ENCODE peak calls at places on chromosomes 13 and 19, in five cellular contexts. One of them, this sample, is unnamed.

GRCh38 chr19:39325778-39326680 is 5.4 kb upstream of the LRFN1 start:
- DNase-seq in PC-9: no peak
- DNase-seq in tibial artery: peak; percentile 9
- DNase-seq in mucosa of descending colon: no peak
- DNase-seq in A549: peak; percentile 87
- DNase-seq in this sample: no peak

GRCh38 chr19:9086761-9087160 is at the start of gene OR1M1:
- DNase-seq in PC-9: no peak
- DNase-seq in mucosa of descending colon: no peak
- DNase-seq in A549: no peak
- DNase-seq in tibial artery: no peak
- DNase-seq in this sample: no peak

GRCh38 chr13:49220035-49220855 is at the start of gene MLNR:
- DNase-seq in mucosa of descending colon: peak; percentile 58
- DNase-seq in PC-9: no peak
- DNase-seq in tibial artery: no peak
- DNase-seq in A549: peak; percentile 68
- DNase-seq in this sample: peak; percentile 66

GRCh38 chr13:41978007-41978406 is 17.1 kb upstream of the VWA8 start:
- DNase-seq in PC-9: no peak
- DNase-seq in A549: no peak
- DNase-seq in mucosa of descending colon: no peak
- DNase-seq in tibial artery: no peak
- DNase-seq in this sample: no peak

GRCh38 chr19:46898731-46899130 is 37.9 kb downstream of the ARHGAP35 start:
- DNase-seq in A549: no peak
- DNase-seq in tibial artery: no peak
- DNase-seq in PC-9: no peak
- DNase-seq in mucosa of descending colon: no peak
- DNase-seq in this sample: no peak

GRCh38 chr19:12527034-12527836 is 24.0 kb downstream of the ZNF564 start:
- DNase-seq in tibial artery: no peak
- DNase-seq in mucosa of descending colon: no peak
- DNase-seq in A549: peak; percentile 62
- DNase-seq in PC-9: peak; percentile 6
- DNase-seq in this sample: no peak

GRCh38 chr13:100674363-100674847 is at the start of gene TMTC4:
- DNase-seq in A549: peak; percentile 10
- DNase-seq in tibial artery: no peak
- DNase-seq in mucosa of descending colon: no peak
- DNase-seq in PC-9: no peak
- DNase-seq in this sample: no peak

GRCh38 chr13:99087954-99088491 is 110.2 kb upstream of the DOCK9 start:
- DNase-seq in tibial artery: no peak
- DNase-seq in A549: no peak
- DNase-seq in mucosa of descending colon: no peak
- DNase-seq in PC-9: no peak
- DNase-seq in this sample: no peak

GRCh38 chr19:872266-872951 is 12.9 kb downstream of the CFD start:
- DNase-seq in A549: peak; percentile 93
- DNase-seq in tibial artery: no peak
- DNase-seq in mucosa of descending colon: peak; percentile 94
- DNase-seq in PC-9: peak; percentile 86
- DNase-seq in this sample: peak; percentile 80

GRCh38 chr19:45640849-45641273 is 1.7 kb upstream of the EML2 start:
- DNase-seq in mucosa of descending colon: peak; percentile 70
- DNase-seq in PC-9: no peak
- DNase-seq in A549: no peak
- DNase-seq in tibial artery: no peak
- DNase-seq in this sample: peak; percentile 77

GRCh38 chr19:6269101-6269886 is 10.5 kb downstream of the MLLT1 start:
- DNase-seq in tibial artery: no peak
- DNase-seq in PC-9: no peak
- DNase-seq in A549: no peak
- DNase-seq in mucosa of descending colon: no peak
- DNase-seq in this sample: no peak

GRCh38 chr19:45578861-45579260 is 5.7 kb downstream of the OPA3 start:
- DNase-seq in tibial artery: no peak
- DNase-seq in A549: no peak
- DNase-seq in mucosa of descending colon: no peak
- DNase-seq in PC-9: no peak
- DNase-seq in this sample: no peak

GRCh38 chr19:37988758-37989635 is 82.0 kb downstream of the SIPA1L3 start:
- DNase-seq in mucosa of descending colon: no peak
- DNase-seq in tibial artery: no peak
- DNase-seq in A549: no peak
- DNase-seq in PC-9: no peak
- DNase-seq in this sample: no peak

GRCh38 chr19:51108805-51109146 is 567 bp upstream of the CTU1 start:
- DNase-seq in mucosa of descending colon: no peak
- DNase-seq in PC-9: no peak
- DNase-seq in A549: no peak
- DNase-seq in tibial artery: no peak
- DNase-seq in this sample: no peak

GRCh38 chr13:27450921-27451461 is 627 bp upstream of the MTIF3 start:
- DNase-seq in PC-9: no peak
- DNase-seq in tibial artery: peak; percentile 71
- DNase-seq in A549: peak; percentile 25
- DNase-seq in mucosa of descending colon: peak; percentile 77
- DNase-seq in this sample: peak; percentile 63

GRCh38 chr13:77918391-77919261 is at the start of gene EDNRB:
- DNase-seq in A549: no peak
- DNase-seq in tibial artery: no peak
- DNase-seq in mucosa of descending colon: peak; percentile 52
- DNase-seq in PC-9: no peak
- DNase-seq in this sample: peak; percentile 29